ENCODE peak calls at places on chromosomes 3 and 15, in eight cellular contexts. One of them, this sample, is unnamed.

GRCh38 chr15:84034831-84035753 is 200.5 kb upstream of the GOLGA6L4 start:
- DNase-seq in SK-N-SH: peak; percentile 17
- DNase-seq in H54: peak; percentile 4
- DNase-seq in stimulated activated CD4-positive, alpha-beta T cell treated with anti-CD3 and anti-CD28 coated beads, Interleukin-15, amount 100 ng/mL, for 1 hour: no peak
- DNase-seq in AG08396: peak; percentile 20
- DNase-seq in astrocyte of the cerebellum: no peak
- DNase-seq in GM12891: peak; percentile 13
- DNase-seq in body of pancreas: peak; percentile 38
- DNase-seq in this sample: peak; percentile 4

GRCh38 chr3:63400259-63400860 is 122.3 kb downstream of the SYNPR start:
- DNase-seq in body of pancreas: no peak
- DNase-seq in H54: no peak
- DNase-seq in stimulated activated CD4-positive, alpha-beta T cell treated with anti-CD3 and anti-CD28 coated beads, Interleukin-15, amount 100 ng/mL, for 1 hour: no peak
- DNase-seq in AG08396: no peak
- DNase-seq in SK-N-SH: no peak
- DNase-seq in astrocyte of the cerebellum: no peak
- DNase-seq in GM12891: no peak
- DNase-seq in this sample: no peak

GRCh38 chr3:173911446-173911845 is 513.9 kb downstream of the NLGN1 start:
- DNase-seq in stimulated activated CD4-positive, alpha-beta T cell treated with anti-CD3 and anti-CD28 coated beads, Interleukin-15, amount 100 ng/mL, for 1 hour: no peak
- DNase-seq in GM12891: no peak
- DNase-seq in astrocyte of the cerebellum: no peak
- DNase-seq in SK-N-SH: no peak
- DNase-seq in AG08396: no peak
- DNase-seq in body of pancreas: no peak
- DNase-seq in H54: no peak
- DNase-seq in this sample: no peak

GRCh38 chr15:65653781-65654521 is 32.2 kb downstream of the SLC24A1 start:
- DNase-seq in body of pancreas: no peak
- DNase-seq in AG08396: no peak
- DNase-seq in SK-N-SH: no peak
- DNase-seq in astrocyte of the cerebellum: no peak
- DNase-seq in H54: no peak
- DNase-seq in GM12891: no peak
- DNase-seq in stimulated activated CD4-positive, alpha-beta T cell treated with anti-CD3 and anti-CD28 coated beads, Interleukin-15, amount 100 ng/mL, for 1 hour: no peak
- DNase-seq in this sample: no peak

GRCh38 chr15:78840661-78841060 is 29.4 kb upstream of the ADAMTS7 start:
- DNase-seq in H54: no peak
- DNase-seq in stimulated activated CD4-positive, alpha-beta T cell treated with anti-CD3 and anti-CD28 coated beads, Interleukin-15, amount 100 ng/mL, for 1 hour: no peak
- DNase-seq in GM12891: no peak
- DNase-seq in SK-N-SH: peak; percentile 13
- DNase-seq in AG08396: no peak
- DNase-seq in body of pancreas: no peak
- DNase-seq in astrocyte of the cerebellum: no peak
- DNase-seq in this sample: peak; percentile 49

GRCh38 chr3:27560484-27561056 is 76.4 kb upstream of the SLC4A7 start:
- DNase-seq in AG08396: no peak
- DNase-seq in H54: no peak
- DNase-seq in GM12891: no peak
- DNase-seq in body of pancreas: no peak
- DNase-seq in astrocyte of the cerebellum: no peak
- DNase-seq in stimulated activated CD4-positive, alpha-beta T cell treated with anti-CD3 and anti-CD28 coated beads, Interleukin-15, amount 100 ng/mL, for 1 hour: no peak
- DNase-seq in SK-N-SH: no peak
- DNase-seq in this sample: no peak

GRCh38 chr15:94080416-94080815 is 150.9 kb upstream of the MCTP2 start:
- DNase-seq in H54: peak; percentile 40
- DNase-seq in SK-N-SH: no peak
- DNase-seq in astrocyte of the cerebellum: peak; percentile 22
- DNase-seq in body of pancreas: no peak
- DNase-seq in stimulated activated CD4-positive, alpha-beta T cell treated with anti-CD3 and anti-CD28 coated beads, Interleukin-15, amount 100 ng/mL, for 1 hour: no peak
- DNase-seq in GM12891: no peak
- DNase-seq in AG08396: no peak
- DNase-seq in this sample: no peak

GRCh38 chr15:63815796-63816533 is 17.8 kb downstream of the HERC1 start:
- DNase-seq in H54: no peak
- DNase-seq in body of pancreas: peak; percentile 15
- DNase-seq in stimulated activated CD4-positive, alpha-beta T cell treated with anti-CD3 and anti-CD28 coated beads, Interleukin-15, amount 100 ng/mL, for 1 hour: no peak
- DNase-seq in GM12891: no peak
- DNase-seq in AG08396: no peak
- DNase-seq in SK-N-SH: no peak
- DNase-seq in astrocyte of the cerebellum: no peak
- DNase-seq in this sample: no peak

GRCh38 chr3:38725726-38726410 is 76.4 kb upstream of the SCN5A start:
- DNase-seq in AG08396: peak; percentile 32
- DNase-seq in GM12891: no peak
- DNase-seq in SK-N-SH: peak; percentile 27
- DNase-seq in body of pancreas: no peak
- DNase-seq in stimulated activated CD4-positive, alpha-beta T cell treated with anti-CD3 and anti-CD28 coated beads, Interleukin-15, amount 100 ng/mL, for 1 hour: no peak
- DNase-seq in H54: no peak
- DNase-seq in astrocyte of the cerebellum: no peak
- DNase-seq in this sample: no peak

GRCh38 chr15:37837276-37837675 is 97.2 kb upstream of the TMCO5A start:
- DNase-seq in H54: no peak
- DNase-seq in body of pancreas: no peak
- DNase-seq in astrocyte of the cerebellum: peak; percentile 33
- DNase-seq in GM12891: no peak
- DNase-seq in SK-N-SH: no peak
- DNase-seq in stimulated activated CD4-positive, alpha-beta T cell treated with anti-CD3 and anti-CD28 coated beads, Interleukin-15, amount 100 ng/mL, for 1 hour: no peak
- DNase-seq in AG08396: no peak
- DNase-seq in this sample: no peak

GRCh38 chr3:123884258-123884831 is at the start of gene MYLK:
- DNase-seq in H54: peak; percentile 84
- DNase-seq in AG08396: peak; percentile 94
- DNase-seq in body of pancreas: peak; percentile 72
- DNase-seq in SK-N-SH: peak; percentile 92
- DNase-seq in GM12891: peak; percentile 52
- DNase-seq in stimulated activated CD4-positive, alpha-beta T cell treated with anti-CD3 and anti-CD28 coated beads, Interleukin-15, amount 100 ng/mL, for 1 hour: no peak
- DNase-seq in astrocyte of the cerebellum: peak; percentile 75
- DNase-seq in this sample: no peak

GRCh38 chr15:67917037-67917436 is 77.2 kb upstream of the RNU6-1 start:
- DNase-seq in GM12891: no peak
- DNase-seq in SK-N-SH: no peak
- DNase-seq in stimulated activated CD4-positive, alpha-beta T cell treated with anti-CD3 and anti-CD28 coated beads, Interleukin-15, amount 100 ng/mL, for 1 hour: no peak
- DNase-seq in astrocyte of the cerebellum: no peak
- DNase-seq in AG08396: no peak
- DNase-seq in H54: no peak
- DNase-seq in body of pancreas: peak; percentile 43
- DNase-seq in this sample: no peak

GRCh38 chr3:77038468-77038927 is 1.4 kb upstream of the ROBO2 start:
- DNase-seq in SK-N-SH: peak; percentile 78
- DNase-seq in AG08396: peak; percentile 80
- DNase-seq in astrocyte of the cerebellum: peak; percentile 86
- DNase-seq in stimulated activated CD4-positive, alpha-beta T cell treated with anti-CD3 and anti-CD28 coated beads, Interleukin-15, amount 100 ng/mL, for 1 hour: no peak
- DNase-seq in body of pancreas: peak; percentile 72
- DNase-seq in H54: peak; percentile 42
- DNase-seq in GM12891: no peak
- DNase-seq in this sample: no peak

GRCh38 chr3:42063886-42064285 is 27.3 kb upstream of the TRAK1 start:
- DNase-seq in SK-N-SH: peak; percentile 51
- DNase-seq in stimulated activated CD4-positive, alpha-beta T cell treated with anti-CD3 and anti-CD28 coated beads, Interleukin-15, amount 100 ng/mL, for 1 hour: no peak
- DNase-seq in astrocyte of the cerebellum: no peak
- DNase-seq in AG08396: peak; percentile 66
- DNase-seq in H54: peak; percentile 38
- DNase-seq in GM12891: no peak
- DNase-seq in body of pancreas: no peak
- DNase-seq in this sample: no peak

GRCh38 chr15:31364301-31365031 is 37.8 kb downstream of the KLF13 start:
- DNase-seq in astrocyte of the cerebellum: no peak
- DNase-seq in H54: no peak
- DNase-seq in stimulated activated CD4-positive, alpha-beta T cell treated with anti-CD3 and anti-CD28 coated beads, Interleukin-15, amount 100 ng/mL, for 1 hour: no peak
- DNase-seq in AG08396: no peak
- DNase-seq in SK-N-SH: peak; percentile 65
- DNase-seq in body of pancreas: peak; percentile 66
- DNase-seq in GM12891: no peak
- DNase-seq in this sample: no peak

GRCh38 chr15:101621961-101622360 is 30.2 kb downstream of the TM2D3 start:
- DNase-seq in stimulated activated CD4-positive, alpha-beta T cell treated with anti-CD3 and anti-CD28 coated beads, Interleukin-15, amount 100 ng/mL, for 1 hour: no peak
- DNase-seq in body of pancreas: no peak
- DNase-seq in H54: no peak
- DNase-seq in AG08396: no peak
- DNase-seq in astrocyte of the cerebellum: no peak
- DNase-seq in SK-N-SH: no peak
- DNase-seq in GM12891: no peak
- DNase-seq in this sample: no peak

GRCh38 chr15:100116416-100117190 is 225.2 kb downstream of the ADAMTS17 start:
- DNase-seq in body of pancreas: peak; percentile 45
- DNase-seq in AG08396: no peak
- DNase-seq in H54: no peak
- DNase-seq in GM12891: no peak
- DNase-seq in SK-N-SH: no peak
- DNase-seq in astrocyte of the cerebellum: no peak
- DNase-seq in stimulated activated CD4-positive, alpha-beta T cell treated with anti-CD3 and anti-CD28 coated beads, Interleukin-15, amount 100 ng/mL, for 1 hour: no peak
- DNase-seq in this sample: no peak

GRCh38 chr3:18297131-18297530 is 128.0 kb downstream of the SATB1 start:
- DNase-seq in AG08396: no peak
- DNase-seq in astrocyte of the cerebellum: no peak
- DNase-seq in GM12891: no peak
- DNase-seq in SK-N-SH: no peak
- DNase-seq in H54: no peak
- DNase-seq in body of pancreas: no peak
- DNase-seq in stimulated activated CD4-positive, alpha-beta T cell treated with anti-CD3 and anti-CD28 coated beads, Interleukin-15, amount 100 ng/mL, for 1 hour: no peak
- DNase-seq in this sample: no peak

GRCh38 chr3:159236306-159236705 is 434.5 kb downstream of the MFSD1 start:
- DNase-seq in body of pancreas: no peak
- DNase-seq in AG08396: no peak
- DNase-seq in astrocyte of the cerebellum: no peak
- DNase-seq in GM12891: no peak
- DNase-seq in H54: no peak
- DNase-seq in stimulated activated CD4-positive, alpha-beta T cell treated with anti-CD3 and anti-CD28 coated beads, Interleukin-15, amount 100 ng/mL, for 1 hour: no peak
- DNase-seq in SK-N-SH: peak; percentile 10
- DNase-seq in this sample: no peak

GRCh38 chr15:39731266-39731665 is 51.4 kb downstream of the FSIP1 start:
- DNase-seq in stimulated activated CD4-positive, alpha-beta T cell treated with anti-CD3 and anti-CD28 coated beads, Interleukin-15, amount 100 ng/mL, for 1 hour: no peak
- DNase-seq in H54: no peak
- DNase-seq in body of pancreas: no peak
- DNase-seq in SK-N-SH: no peak
- DNase-seq in GM12891: no peak
- DNase-seq in astrocyte of the cerebellum: no peak
- DNase-seq in AG08396: no peak
- DNase-seq in this sample: no peak

GRCh38 chr3:127847236-127847720 is 25.0 kb upstream of the MGLL start:
- DNase-seq in stimulated activated CD4-positive, alpha-beta T cell treated with anti-CD3 and anti-CD28 coated beads, Interleukin-15, amount 100 ng/mL, for 1 hour: no peak
- DNase-seq in body of pancreas: no peak
- DNase-seq in SK-N-SH: no peak
- DNase-seq in AG08396: no peak
- DNase-seq in GM12891: no peak
- DNase-seq in astrocyte of the cerebellum: no peak
- DNase-seq in H54: no peak
- DNase-seq in this sample: no peak

GRCh38 chr3:34843479-34843870 is 795.9 kb upstream of the ARPP21 start:
- DNase-seq in astrocyte of the cerebellum: peak; percentile 28
- DNase-seq in AG08396: no peak
- DNase-seq in H54: no peak
- DNase-seq in stimulated activated CD4-positive, alpha-beta T cell treated with anti-CD3 and anti-CD28 coated beads, Interleukin-15, amount 100 ng/mL, for 1 hour: no peak
- DNase-seq in SK-N-SH: no peak
- DNase-seq in GM12891: no peak
- DNase-seq in body of pancreas: no peak
- DNase-seq in this sample: no peak

GRCh38 chr3:66153471-66153870 is 67.3 kb upstream of the SLC25A26 start:
- DNase-seq in H54: no peak
- DNase-seq in AG08396: peak; percentile 28
- DNase-seq in astrocyte of the cerebellum: no peak
- DNase-seq in stimulated activated CD4-positive, alpha-beta T cell treated with anti-CD3 and anti-CD28 coated beads, Interleukin-15, amount 100 ng/mL, for 1 hour: no peak
- DNase-seq in GM12891: no peak
- DNase-seq in body of pancreas: no peak
- DNase-seq in SK-N-SH: no peak
- DNase-seq in this sample: no peak

GRCh38 chr3:115590873-115591272 is 32.4 kb upstream of the GAP43 start:
- DNase-seq in SK-N-SH: no peak
- DNase-seq in body of pancreas: no peak
- DNase-seq in AG08396: no peak
- DNase-seq in stimulated activated CD4-positive, alpha-beta T cell treated with anti-CD3 and anti-CD28 coated beads, Interleukin-15, amount 100 ng/mL, for 1 hour: no peak
- DNase-seq in GM12891: no peak
- DNase-seq in astrocyte of the cerebellum: no peak
- DNase-seq in H54: no peak
- DNase-seq in this sample: no peak

GRCh38 chr3:184345678-184346144 is 8.3 kb downstream of the FAM131A start:
- DNase-seq in stimulated activated CD4-positive, alpha-beta T cell treated with anti-CD3 and anti-CD28 coated beads, Interleukin-15, amount 100 ng/mL, for 1 hour: no peak
- DNase-seq in SK-N-SH: peak; percentile 73
- DNase-seq in AG08396: peak; percentile 82
- DNase-seq in astrocyte of the cerebellum: no peak
- DNase-seq in GM12891: peak; percentile 65
- DNase-seq in H54: peak; percentile 87
- DNase-seq in body of pancreas: peak; percentile 72
- DNase-seq in this sample: no peak

GRCh38 chr15:78110916-78111475 is 18.6 kb downstream of the SH2D7 start:
- DNase-seq in GM12891: no peak
- DNase-seq in AG08396: no peak
- DNase-seq in H54: no peak
- DNase-seq in SK-N-SH: no peak
- DNase-seq in astrocyte of the cerebellum: no peak
- DNase-seq in body of pancreas: peak; percentile 9
- DNase-seq in stimulated activated CD4-positive, alpha-beta T cell treated with anti-CD3 and anti-CD28 coated beads, Interleukin-15, amount 100 ng/mL, for 1 hour: no peak
- DNase-seq in this sample: no peak

GRCh38 chr3:154730221-154730620 is 300.2 kb upstream of the GPR149 start:
- DNase-seq in body of pancreas: no peak
- DNase-seq in stimulated activated CD4-positive, alpha-beta T cell treated with anti-CD3 and anti-CD28 coated beads, Interleukin-15, amount 100 ng/mL, for 1 hour: no peak
- DNase-seq in AG08396: no peak
- DNase-seq in GM12891: no peak
- DNase-seq in astrocyte of the cerebellum: no peak
- DNase-seq in H54: no peak
- DNase-seq in SK-N-SH: peak; percentile 21
- DNase-seq in this sample: no peak

GRCh38 chr3:13420051-13420816 is at the start of gene NUP210:
- DNase-seq in astrocyte of the cerebellum: no peak
- DNase-seq in body of pancreas: peak; percentile 63
- DNase-seq in H54: no peak
- DNase-seq in SK-N-SH: peak; percentile 95
- DNase-seq in stimulated activated CD4-positive, alpha-beta T cell treated with anti-CD3 and anti-CD28 coated beads, Interleukin-15, amount 100 ng/mL, for 1 hour: peak; percentile 45
- DNase-seq in AG08396: no peak
- DNase-seq in GM12891: peak; percentile 78
- DNase-seq in this sample: no peak

GRCh38 chr3:4426261-4426781 is 40.7 kb downstream of the SUMF1 start:
- DNase-seq in GM12891: no peak
- DNase-seq in H54: no peak
- DNase-seq in AG08396: no peak
- DNase-seq in SK-N-SH: no peak
- DNase-seq in stimulated activated CD4-positive, alpha-beta T cell treated with anti-CD3 and anti-CD28 coated beads, Interleukin-15, amount 100 ng/mL, for 1 hour: no peak
- DNase-seq in body of pancreas: no peak
- DNase-seq in astrocyte of the cerebellum: no peak
- DNase-seq in this sample: no peak

GRCh38 chr3:182412066-182412465 is 381.2 kb upstream of the ATP11B start:
- DNase-seq in H54: no peak
- DNase-seq in stimulated activated CD4-positive, alpha-beta T cell treated with anti-CD3 and anti-CD28 coated beads, Interleukin-15, amount 100 ng/mL, for 1 hour: no peak
- DNase-seq in AG08396: no peak
- DNase-seq in astrocyte of the cerebellum: no peak
- DNase-seq in SK-N-SH: no peak
- DNase-seq in body of pancreas: no peak
- DNase-seq in GM12891: no peak
- DNase-seq in this sample: no peak

GRCh38 chr3:18507333-18507732 is 82.2 kb upstream of the SATB1 start:
- DNase-seq in astrocyte of the cerebellum: no peak
- DNase-seq in body of pancreas: no peak
- DNase-seq in stimulated activated CD4-positive, alpha-beta T cell treated with anti-CD3 and anti-CD28 coated beads, Interleukin-15, amount 100 ng/mL, for 1 hour: no peak
- DNase-seq in GM12891: no peak
- DNase-seq in SK-N-SH: no peak
- DNase-seq in H54: no peak
- DNase-seq in AG08396: no peak
- DNase-seq in this sample: no peak

GRCh38 chr3:194504861-194505260 is 18.1 kb upstream of the ATP13A3 start:
- DNase-seq in GM12891: no peak
- DNase-seq in AG08396: no peak
- DNase-seq in stimulated activated CD4-positive, alpha-beta T cell treated with anti-CD3 and anti-CD28 coated beads, Interleukin-15, amount 100 ng/mL, for 1 hour: no peak
- DNase-seq in H54: no peak
- DNase-seq in SK-N-SH: no peak
- DNase-seq in body of pancreas: no peak
- DNase-seq in astrocyte of the cerebellum: no peak
- DNase-seq in this sample: no peak

GRCh38 chr3:167882057-167882667 is 146.6 kb downstream of the SERPINI1 start:
- DNase-seq in body of pancreas: no peak
- DNase-seq in H54: peak; percentile 3
- DNase-seq in stimulated activated CD4-positive, alpha-beta T cell treated with anti-CD3 and anti-CD28 coated beads, Interleukin-15, amount 100 ng/mL, for 1 hour: no peak
- DNase-seq in astrocyte of the cerebellum: peak; percentile 45
- DNase-seq in GM12891: no peak
- DNase-seq in AG08396: peak; percentile 16
- DNase-seq in SK-N-SH: peak; percentile 21
- DNase-seq in this sample: peak; percentile 16

GRCh38 chr15:22224241-22224671 is 143.9 kb downstream of the OR4M2 start:
- DNase-seq in stimulated activated CD4-positive, alpha-beta T cell treated with anti-CD3 and anti-CD28 coated beads, Interleukin-15, amount 100 ng/mL, for 1 hour: no peak
- DNase-seq in H54: no peak
- DNase-seq in SK-N-SH: no peak
- DNase-seq in astrocyte of the cerebellum: no peak
- DNase-seq in GM12891: no peak
- DNase-seq in AG08396: no peak
- DNase-seq in body of pancreas: no peak
- DNase-seq in this sample: no peak